ENCODE peak calls at places on chromosomes 1 and 21, in four cellular contexts. R is left ventricle myocardium inferior, F is psoas muscle, P is right lobe of liver. B is an unnamed sample.

GRCh38 chr1:156463874-156464273 is 36.7 kb downstream of the MEF2D start:
- DNase-seq in F (no peak), R (no peak), P (no peak), B (no peak)

GRCh38 chr1:242877743-242878142 is 353.2 kb upstream of the PLD5 start:
- DNase-seq in F (no peak), R (no peak), P (no peak), B (no peak)

GRCh38 chr21:42195378-42196031 is 23.4 kb upstream of the ABCG1 start:
- DNase-seq in R (peak), P (no peak), F (peak), B (no peak)

GRCh38 chr1:40362699-40363098 is 10.8 kb upstream of the SMAP2 start:
- DNase-seq in P (no peak), R (no peak), F (no peak), B (no peak)

GRCh38 chr1:50930965-50931737 is 28.9 kb downstream of the FAF1 start:
- DNase-seq in P (no peak), R (no peak), F (no peak), B (no peak)

GRCh38 chr1:163870666-163871065 is 548.9 kb downstream of the NUF2 start:
- DNase-seq in P (no peak), R (no peak), F (no peak), B (no peak)

GRCh38 chr21:42366292-42367010 is at the start of gene TFF1:
- DNase-seq in R (no peak), F (no peak), P (no peak), B (peak)

GRCh38 chr21:37079211-37079824 is 6.3 kb downstream of the TTC3 start:
- DNase-seq in P (no peak), R (no peak), F (no peak), B (peak)

GRCh38 chr1:204357551-204357950 is 2.2 kb downstream of the PLEKHA6 start:
- DNase-seq in R (peak), P (no peak), F (peak), B (no peak)

GRCh38 chr1:161219078-161219892 is 4.1 kb downstream of the APOA2 start:
- DNase-seq in F (no peak), P (no peak), R (no peak), B (no peak)

B was measured in HT-29.